ENCODE peak calls at places on chromosomes 12 and 14, in ten cellular contexts. T is nephron progenitor cell; I is anterior cingulate cortex; D is MM.1S; R is AG04450; G is HEK293T; E is HTR-8/SVneo; Q is activated T-helper 1 cell treated with anti-CD3 and anti-CD28 coated beads, Interleukin-12 subunit alpha, Interleukin-12 subunit beta, Interleukin-2, Interleukin-4 antibody, amounts not matched to agents 30 ng/mL and 10 ng/mL and 1 ng/mL, durations not matched to agents 14 hours and 24 hours and 36 hours; M is left ventricle myocardium inferior; O is T-helper 9 cell. C is an unnamed sample.

GRCh38 chr12:121110211-121110940 is 22.3 kb upstream of the P2RX7 start:
- DNase-seq in T (peak; percentile 71), I (peak; percentile 78), D (peak; percentile 29), R (peak; percentile 26), G (peak; percentile 66), E (peak; percentile 66), Q (peak; percentile 40), M (peak; percentile 41), O (peak; percentile 59), C (peak; percentile 85)

GRCh38 chr12:62292761-62293446 is 32.7 kb downstream of the USP15 start:
- DNase-seq in T (no peak), I (no peak), D (no peak), R (no peak), G (no peak), E (no peak), Q (no peak), M (no peak), O (no peak), C (no peak)

GRCh38 chr14:54132485-54132884 is 175.9 kb upstream of the BMP4 start:
- DNase-seq in T (no peak), I (no peak), D (no peak), R (no peak), G (no peak), E (no peak), Q (no peak), M (no peak), O (no peak), C (no peak)

GRCh38 chr14:61151276-61151675 is 129.9 kb downstream of the TMEM30B start:
- DNase-seq in T (no peak), I (no peak), D (no peak), R (no peak), G (no peak), E (no peak), Q (no peak), M (no peak), O (no peak), C (no peak)

GRCh38 chr12:52566847-52567291 is 6.8 kb downstream of the KRT74 start:
- DNase-seq in T (no peak), I (no peak), D (no peak), R (no peak), G (no peak), E (no peak), Q (no peak), M (peak; percentile 68), O (no peak), C (no peak)

GRCh38 chr14:60807971-60808370 is 73.4 kb downstream of the MNAT1 start:
- DNase-seq in T (no peak), I (no peak), D (no peak), R (no peak), G (no peak), E (peak; percentile 50), Q (no peak), M (no peak), O (no peak), C (no peak)

GRCh38 chr12:113190761-113191160 is 5.2 kb downstream of the RITA1 start:
- DNase-seq in T (peak; percentile 36), I (peak; percentile 9), D (no peak), R (no peak), G (peak; percentile 48), E (peak; percentile 42), Q (no peak), M (no peak), O (no peak), C (peak; percentile 67)

GRCh38 chr14:86938356-86938755 is 1054.6 kb downstream of the GALC start:
- DNase-seq in T (no peak), I (no peak), D (no peak), R (no peak), G (no peak), E (no peak), Q (no peak), M (no peak), O (no peak), C (no peak)

GRCh38 chr12:41368006-41368405 is 179.9 kb downstream of the PDZRN4 start:
- DNase-seq in T (no peak), I (no peak), D (peak; percentile 12), R (no peak), G (peak; percentile 11), E (no peak), Q (no peak), M (no peak), O (no peak), C (peak; percentile 37)

C was measured in SJCRH30.